ENCODE peak calls at places on chromosomes 4 and X, in six cellular contexts. B, D, T, U, A and M are unnamed samples.
A peak's percentile ranks its signal among the peaks of the same experiment; 100 is the strongest.

GRCh38 chr4:52407545-52407944 is 251.6 kb downstream of the USP46 start:
- DNase-seq in U (no peak), T (no peak), A (no peak), D (no peak), B (peak; percentile 80), M (no peak)

GRCh38 chr4:6121276-6121850 is 79.0 kb downstream of the JAKMIP1 start:
- DNase-seq in T (no peak), A (no peak), U (no peak), B (no peak), D (no peak), M (no peak)

GRCh38 chrX:39957816-39958561 is 139.8 kb downstream of the BCOR start:
- DNase-seq in A (no peak), U (no peak), D (no peak), B (no peak), T (no peak), M (no peak)

GRCh38 chrX:1554469-1555210 is 17.7 kb upstream of the P2RY8 start:
- DNase-seq in D (no peak), U (no peak), B (no peak), T (peak; percentile 67), A (no peak), M (no peak)

GRCh38 chr4:30354605-30355004 is 365.6 kb upstream of the PCDH7 start:
- DNase-seq in A (no peak), D (no peak), T (no peak), U (no peak), B (no peak), M (no peak)

GRCh38 chr4:124199755-124200154 is 512.8 kb downstream of the ANKRD50 start:
- DNase-seq in A (no peak), T (no peak), U (no peak), D (no peak), B (peak; percentile 63), M (no peak)

GRCh38 chrX:40318796-40319195 is 221.0 kb upstream of the BCOR start:
- DNase-seq in B (no peak), U (no peak), D (no peak), T (no peak), A (no peak), M (no peak)

GRCh38 chr4:48360285-48360965 is 19.1 kb downstream of the SLAIN2 start:
- DNase-seq in A (no peak), D (no peak), B (peak; percentile 9), T (no peak), U (no peak), M (no peak)

GRCh38 chrX:56802921-56803848 is 74.1 kb downstream of the NBDY start:
- DNase-seq in T (peak; percentile 68), D (peak; percentile 43), U (peak; percentile 41), B (no peak), A (no peak), M (no peak)

GRCh38 chrX:119887721-119888425 is 7.8 kb upstream of the AKAP14 start:
- DNase-seq in A (no peak), B (peak; percentile 8), T (peak; percentile 55), D (peak; percentile 41), U (peak; percentile 63), M (no peak)

GRCh38 chr4:166827167-166827566 is 407.1 kb downstream of the SPOCK3 start:
- DNase-seq in D (no peak), U (no peak), B (no peak), T (no peak), A (no peak), M (no peak)

GRCh38 chr4:39285111-39285795 is 80.9 kb downstream of the RFC1 start:
- DNase-seq in D (no peak), B (no peak), U (no peak), A (no peak), T (no peak), M (no peak)

GRCh38 chr4:71415491-71415890 is 76.7 kb downstream of the SLC4A4 start:
- DNase-seq in B (peak; percentile 6), A (no peak), D (no peak), T (no peak), U (no peak), M (no peak)

GRCh38 chr4:181685461-181685860 is 557.7 kb upstream of the TENM3 start:
- DNase-seq in B (peak; percentile 67), A (no peak), U (no peak), T (no peak), D (no peak), M (no peak)